ENCODE peak calls at places on chromosomes 1 and 21, in eight cellular contexts. N is central memory CD8-positive, alpha-beta T cell; M is endothelial cell of umbilical vein; V is activated CD8-positive, alpha-beta T cell treated with anti-CD3 and anti-CD28 coated beads for 36 hours; T is hippocampal formation; W is NCI-H1105 treated with DMSO at 0.1 percent for 48 hours; G is right cardiac atrium; S is ovary. J is an unnamed sample.

GRCh38 chr1:226656601-226657277 is 82.3 kb downstream of the ITPKB start:
- DNase-seq in N (no peak), M (peak), V (peak), T (no peak), W (peak), G (peak), S (no peak), J (no peak)

GRCh38 chr21:30268608-30269197 is 14.0 kb downstream of the KRTAP24-1 start:
- DNase-seq in N (no peak), M (no peak), V (no peak), T (no peak), W (no peak), G (no peak), S (no peak), J (no peak)

GRCh38 chr1:25140073-25140797 is 92.1 kb downstream of the SYF2 start:
- DNase-seq in N (no peak), M (no peak), V (peak), T (peak), W (no peak), G (no peak), S (no peak), J (no peak)

GRCh38 chr1:206534552-206534951 is 27.2 kb downstream of the RASSF5 start:
- DNase-seq in N (no peak), M (no peak), V (no peak), T (no peak), W (no peak), G (no peak), S (no peak), J (no peak)

GRCh38 chr21:36415375-36415774 is 30.2 kb downstream of the CHAF1B start:
- DNase-seq in N (no peak), M (no peak), V (no peak), T (no peak), W (no peak), G (no peak), S (no peak), J (no peak)

GRCh38 chr1:206714331-206715058 is 29.8 kb downstream of the MAPKAPK2 start:
- DNase-seq in N (peak), M (peak), V (no peak), T (no peak), W (no peak), G (no peak), S (no peak), J (no peak)

GRCh38 chr1:15145327-15145726 is 8.2 kb upstream of the TMEM51 start:
- DNase-seq in N (no peak), M (no peak), V (no peak), T (no peak), W (no peak), G (no peak), S (no peak), J (no peak)

GRCh38 chr1:207910678-207911354 is at the start of gene CD34:
- DNase-seq in N (no peak), M (peak), V (peak), T (no peak), W (peak), G (peak), S (peak), J (no peak)

GRCh38 chr1:199287632-199288031 is 648.8 kb downstream of the PTPRC start:
- DNase-seq in N (no peak), M (no peak), V (no peak), T (no peak), W (no peak), G (no peak), S (no peak), J (no peak)

GRCh38 chr1:43205671-43206070 is 33.5 kb downstream of the CFAP57 start:
- DNase-seq in N (no peak), M (peak), V (no peak), T (no peak), W (no peak), G (no peak), S (no peak), J (no peak)

GRCh38 chr1:91080650-91081049 is 58.8 kb upstream of the ZNF644 start:
- DNase-seq in N (no peak), M (no peak), V (no peak), T (no peak), W (no peak), G (no peak), S (no peak), J (no peak)

GRCh38 chr1:25743164-25744139 is 56.5 kb upstream of the SELENON start:
- DNase-seq in N (no peak), M (peak), V (no peak), T (peak), W (no peak), G (peak), S (peak), J (no peak)

GRCh38 chr1:26961826-26962225 is 1.6 kb upstream of the KDF1 start:
- DNase-seq in N (no peak), M (peak), V (no peak), T (no peak), W (no peak), G (no peak), S (no peak), J (no peak)

GRCh38 chr1:116529681-116530080 is 41.1 kb downstream of the CD58 start:
- DNase-seq in N (no peak), M (no peak), V (no peak), T (no peak), W (no peak), G (no peak), S (no peak), J (no peak)

GRCh38 chr1:59480188-59480888 is 183.4 kb downstream of the FGGY start:
- DNase-seq in N (no peak), M (no peak), V (no peak), T (no peak), W (no peak), G (no peak), S (no peak), J (no peak)

GRCh38 chr1:212638419-212639151 is 30.0 kb downstream of the ATF3 start:
- DNase-seq in N (no peak), M (no peak), V (no peak), T (no peak), W (no peak), G (no peak), S (no peak), J (no peak)